ENCODE peak calls at places on chromosome 21, in five cellular contexts. N, H, C, X and P are unnamed samples.

GRCh38 chr21:32641715-32642698 is 29.8 kb upstream of the CFAP298 start:
- DNase-seq in N (no peak), H (no peak), C (no peak), X (no peak), P (no peak)

GRCh38 chr21:33640697-33641338 is 723 bp downstream of the CRYZL1 start:
- DNase-seq in N (no peak), H (no peak), C (no peak), X (no peak), P (peak)

GRCh38 chr21:43195131-43196021 is 26.6 kb downstream of the CRYAA start:
- DNase-seq in N (peak), H (no peak), C (no peak), X (peak), P (no peak)

GRCh38 chr21:44065428-44065827 is 41.8 kb upstream of the PWP2 start:
- DNase-seq in N (no peak), H (no peak), C (peak), X (no peak), P (peak)

GRCh38 chr21:38861989-38862683 is 56.4 kb downstream of the ETS2 start:
- DNase-seq in N (no peak), H (no peak), C (no peak), X (no peak), P (no peak)

GRCh38 chr21:41641821-41642368 is 125.0 kb downstream of the RIPK4 start:
- DNase-seq in N (peak), H (no peak), C (no peak), X (peak), P (peak)

GRCh38 chr21:43313221-43313938 is 113.6 kb downstream of the SIK1 start:
- DNase-seq in N (no peak), H (no peak), C (no peak), X (no peak), P (no peak)

GRCh38 chr21:29511076-29511475 is 212.4 kb downstream of the BACH1 start:
- DNase-seq in N (no peak), H (no peak), C (no peak), X (no peak), P (peak)

GRCh38 chr21:30434033-30434631 is 4.1 kb downstream of the KRTAP13-4 start:
- DNase-seq in N (no peak), H (peak), C (peak), X (no peak), P (no peak)

GRCh38 chr21:14114251-14114650 is 96.5 kb downstream of the LIPI start:
- DNase-seq in N (no peak), H (no peak), C (no peak), X (no peak), P (no peak)

GRCh38 chr21:42056996-42057689 is 14.0 kb upstream of the UMODL1 start:
- DNase-seq in N (no peak), H (no peak), C (no peak), X (no peak), P (peak)

GRCh38 chr21:16678479-16678878 is 834.4 kb upstream of the CXADR start:
- DNase-seq in N (no peak), H (no peak), C (no peak), X (no peak), P (no peak)

GRCh38 chr21:41956926-41957729 is 3.3 kb upstream of the C2CD2 start:
- DNase-seq in N (no peak), H (no peak), C (no peak), X (no peak), P (peak)

GRCh38 chr21:33265664-33266049 is 510 bp upstream of the IL10RB start:
- DNase-seq in N (no peak), H (peak), C (peak), X (peak), P (no peak)

GRCh38 chr21:42655797-42656770 is 2.7 kb downstream of the PDE9A start:
- DNase-seq in N (no peak), H (no peak), C (no peak), X (no peak), P (no peak)

GRCh38 chr21:28142692-28143091 is 850.0 kb downstream of the LTN1 start:
- DNase-seq in N (no peak), H (no peak), C (no peak), X (peak), P (peak)

GRCh38 chr21:43688906-43689305 is 29.5 kb downstream of the RRP1B start:
- DNase-seq in N (no peak), H (no peak), C (no peak), X (no peak), P (no peak)

DNA sequence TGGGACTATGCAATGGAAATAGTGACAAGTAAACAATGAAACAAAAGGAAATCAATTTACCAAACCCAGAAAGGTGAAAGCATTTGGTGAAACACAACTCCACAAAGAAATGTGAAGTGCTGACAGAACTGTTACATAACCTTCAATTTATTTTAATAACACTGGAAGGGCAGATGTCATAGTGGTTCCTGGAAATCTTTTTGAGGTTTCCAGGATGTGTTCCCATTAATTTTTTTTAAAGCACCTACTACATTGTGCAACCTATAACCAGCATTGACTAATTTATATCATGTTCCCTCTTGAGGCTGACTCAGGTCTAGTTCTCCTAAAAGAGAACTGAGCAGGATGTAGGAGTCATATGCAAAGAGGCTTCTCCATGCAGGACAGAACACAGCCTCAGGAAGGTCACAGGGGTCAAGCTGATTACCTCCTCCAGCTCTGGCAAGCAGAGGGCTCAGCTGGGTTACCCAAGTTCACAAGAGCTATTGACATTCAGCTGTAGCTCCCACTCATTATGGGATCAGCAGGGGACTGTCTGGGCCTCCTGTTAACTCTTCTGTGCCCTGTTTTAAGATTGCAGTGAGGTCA is 157.1 kb upstream of the NRIP1 start:
- DNase-seq in N (no peak), H (peak), C (no peak), X (peak), P (peak)
- H3K4me3 ChIP-seq in N (no peak), H (no peak), C (no peak), X (no peak), P (no peak)

GRCh38 chr21:46295996-46296752 is 10.0 kb downstream of the YBEY start:
- DNase-seq in N (peak), H (no peak), C (peak), X (peak), P (no peak)
- H3K4me3 ChIP-seq in N (no peak), H (no peak), C (peak), X (no peak), P (no peak)

GRCh38 chr21:35850029-35850428 is 210.3 kb downstream of the SETD4 start:
- DNase-seq in N (no peak), H (no peak), C (no peak), X (peak), P (peak)
- H3K4me3 ChIP-seq in N (no peak), H (no peak), C (no peak), X (no peak), P (no peak)

GRCh38 chr21:45109831-45110492 is 35.6 kb downstream of the ADARB1 start:
- DNase-seq in N (no peak), H (no peak), C (peak), X (no peak), P (peak)
- H3K4me3 ChIP-seq in N (no peak), H (no peak), C (peak), X (no peak), P (no peak)

GRCh38 chr21:20943476-20944085 is 54.6 kb upstream of the NCAM2 start:
- DNase-seq in N (no peak), H (no peak), C (no peak), X (no peak), P (no peak)
- H3K4me3 ChIP-seq in N (no peak), H (no peak), C (no peak), X (no peak), P (no peak)

GRCh38 chr21:36135391-36136094 is 664 bp downstream of the CBR3 start:
- DNase-seq in N (peak), H (no peak), C (peak), X (peak), P (peak)

GRCh38 chr21:36129219-36129618 is 5.7 kb upstream of the CBR3 start:
- DNase-seq in N (no peak), H (no peak), C (no peak), X (no peak), P (no peak)

GRCh38 chr21:36132691-36133090 is 2.2 kb upstream of the CBR3 start:
- DNase-seq in N (no peak), H (no peak), C (no peak), X (no peak), P (no peak)

DNA sequence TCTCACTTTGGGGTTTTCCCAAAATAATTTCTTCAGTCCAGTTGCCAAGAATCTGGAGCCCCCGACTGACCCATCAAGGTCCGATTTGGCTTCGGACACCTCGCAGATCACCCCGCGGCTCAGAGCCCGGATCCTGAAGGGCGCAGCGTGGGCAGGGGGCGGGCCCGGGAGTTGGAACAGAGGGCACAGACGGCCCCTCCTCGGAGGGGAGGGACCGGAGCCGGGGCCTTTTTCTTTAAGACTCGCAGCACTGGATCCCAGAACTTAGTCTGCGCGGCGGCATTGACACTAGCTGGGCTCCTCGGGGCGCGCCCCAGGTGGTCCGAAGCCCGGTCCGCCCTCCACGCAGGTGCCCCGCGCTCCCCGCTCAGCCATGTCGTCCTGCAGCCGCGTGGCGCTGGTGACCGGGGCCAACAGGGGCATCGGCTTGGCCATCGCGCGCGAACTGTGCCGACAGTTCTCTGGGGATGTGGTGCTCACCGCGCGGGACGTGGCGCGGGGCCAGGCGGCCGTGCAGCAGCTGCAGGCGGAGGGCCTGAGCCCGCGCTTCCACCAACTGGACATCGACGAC is at the start of gene CBR3:
- DNase-seq in N (peak), H (no peak), C (peak), X (peak), P (peak)
- H3K4me3 ChIP-seq in N (peak), H (peak), C (peak), X (peak), P (peak)

DNA sequence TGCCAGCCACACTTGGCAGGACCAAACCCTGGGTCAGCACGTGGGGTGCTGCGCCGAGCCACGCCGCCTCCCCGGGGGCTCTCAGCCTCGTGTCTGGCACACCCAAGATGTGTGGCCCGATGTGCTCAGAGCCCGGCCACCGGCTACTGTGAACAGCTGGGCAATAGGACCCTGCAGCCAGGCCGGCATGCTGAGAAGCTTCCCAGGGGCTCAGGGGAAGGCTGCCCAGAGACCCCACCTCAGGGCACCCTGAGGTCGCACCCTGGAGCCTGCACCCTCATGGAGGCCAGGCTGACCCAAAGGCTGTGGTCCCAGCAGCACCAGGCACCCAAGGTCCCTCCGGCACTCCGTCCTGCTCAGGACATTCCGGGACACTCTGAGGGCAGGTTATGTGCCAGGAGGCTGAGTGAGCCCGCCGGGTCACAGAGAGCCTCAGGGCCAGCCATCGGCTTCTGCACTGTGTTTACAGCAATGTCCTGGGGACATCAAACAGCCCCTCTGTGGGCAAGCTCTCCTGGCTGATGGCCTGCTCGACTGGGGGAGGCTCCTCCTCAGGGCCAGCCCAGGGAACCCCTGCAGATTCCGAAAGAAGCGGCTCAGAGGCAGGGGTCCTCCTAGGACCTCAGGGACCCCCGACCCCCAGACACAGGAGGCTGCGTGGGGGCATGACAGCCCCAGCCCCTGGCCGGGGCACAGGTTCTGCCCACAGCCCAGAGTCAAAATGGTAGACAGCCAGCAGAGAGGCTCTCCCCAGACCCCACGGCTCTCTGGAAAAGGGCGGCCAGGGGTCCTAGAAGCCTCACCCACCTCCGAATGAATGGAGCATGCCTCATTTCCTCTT is 8.3 kb downstream of the SLC19A1 start:
- DNase-seq in N (no peak), H (no peak), C (no peak), X (no peak), P (no peak)
- H3K4me3 ChIP-seq in N (no peak), H (no peak), C (no peak), X (no peak), P (no peak)

DNA sequence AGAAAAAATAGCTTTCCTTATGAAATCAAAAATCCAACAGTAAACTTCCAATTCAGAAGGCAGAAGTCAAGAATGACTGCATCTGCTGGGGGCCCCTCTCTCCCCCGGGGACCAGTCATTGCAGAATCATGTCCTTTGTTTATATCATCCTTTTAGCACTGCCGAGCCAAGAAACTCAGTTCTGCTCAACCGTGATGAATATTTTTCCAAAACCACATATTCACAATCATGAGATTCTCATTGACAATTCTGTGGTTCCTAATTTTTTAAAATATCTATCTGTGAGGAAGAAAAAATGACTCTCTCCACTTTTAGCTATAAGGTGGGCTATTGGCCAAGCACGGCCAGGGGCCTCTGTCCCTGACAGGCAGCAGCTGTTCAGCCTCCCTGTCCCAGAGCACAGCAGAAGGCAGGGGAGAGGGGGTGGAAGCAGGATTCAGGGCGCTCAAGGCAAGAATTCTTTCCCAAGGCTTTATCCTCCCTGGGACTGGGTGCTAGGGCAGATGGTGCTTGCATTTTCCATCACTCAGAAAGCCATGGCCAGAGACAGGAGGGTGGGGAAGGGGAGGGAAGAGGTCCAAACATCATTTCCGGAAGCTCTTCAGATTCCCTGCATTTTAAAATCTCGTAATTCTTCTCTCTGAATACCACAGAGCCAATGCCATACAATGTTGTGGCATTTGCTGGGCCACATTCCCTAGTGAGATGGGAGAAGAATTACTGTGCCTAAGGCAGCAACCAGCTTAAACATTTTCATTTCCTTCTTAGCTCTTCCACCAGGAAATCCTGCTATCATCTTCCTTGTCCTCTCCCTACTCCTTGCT is 60.5 kb downstream of the KCNJ6 start:
- DNase-seq in N (no peak), H (no peak), C (no peak), X (no peak), P (peak)
- H3K4me3 ChIP-seq in N (no peak), H (peak), C (no peak), X (no peak), P (peak)